ENCODE peak calls at places on chromosomes 5 and 9, in nine cellular contexts. E, I, A, W, G, U, S, B and R are unnamed samples.
A peak's percentile ranks its signal among the peaks of the same experiment; 100 is the strongest.

GRCh38 chr9:97943308-97943855 is 5.4 kb upstream of the HEMGN start:
- DNase-seq in E (no peak), I (no peak), A (no peak), W (no peak), G (no peak), U (no peak), S (no peak), B (no peak), R (no peak)

GRCh38 chr5:151094054-151094858 is 13.4 kb upstream of the TNIP1 start:
- DNase-seq in E (no peak), I (no peak), A (no peak), W (no peak), G (no peak), U (no peak), S (peak; percentile 34), B (no peak), R (no peak)

GRCh38 chr5:98513378-98513777 is 260.1 kb upstream of the RGMB start:
- DNase-seq in E (peak; percentile 27), I (no peak), A (no peak), W (no peak), G (no peak), U (no peak), S (no peak), B (no peak), R (no peak)

GRCh38 chr5:175854231-175855040 is 16.9 kb upstream of the CPLX2 start:
- DNase-seq in E (no peak), I (no peak), A (no peak), W (peak; percentile 68), G (no peak), U (no peak), S (no peak), B (no peak), R (no peak)

GRCh38 chr9:15735083-15735974 is 182.5 kb downstream of the CCDC171 start:
- DNase-seq in E (no peak), I (no peak), A (no peak), W (no peak), G (no peak), U (no peak), S (peak; percentile 94), B (no peak), R (no peak)

GRCh38 chr5:119397518-119398380 is 41.9 kb downstream of the TNFAIP8 start:
- DNase-seq in E (no peak), I (no peak), A (no peak), W (no peak), G (no peak), U (no peak), S (peak; percentile 88), B (no peak), R (no peak)

GRCh38 chr5:83048277-83048676 is 28.9 kb downstream of the TMEM167A start:
- DNase-seq in E (no peak), I (no peak), A (no peak), W (no peak), G (no peak), U (no peak), S (peak; percentile 44), B (no peak), R (no peak)

GRCh38 chr5:153617190-153617589 is 126.7 kb downstream of the GRIA1 start:
- DNase-seq in E (no peak), I (no peak), A (no peak), W (no peak), G (no peak), U (no peak), S (peak; percentile 63), B (no peak), R (no peak)

GRCh38 chr9:34633851-34634550 is 3.6 kb downstream of the SIGMAR1 start:
- DNase-seq in E (peak; percentile 84), I (no peak), A (peak; percentile 77), W (peak; percentile 84), G (peak; percentile 78), U (no peak), S (peak; percentile 64), B (no peak), R (peak; percentile 54)

GRCh38 chr9:116074658-116075057 is 78.9 kb upstream of the PAPPA start:
- DNase-seq in E (no peak), I (no peak), A (no peak), W (no peak), G (no peak), U (no peak), S (peak; percentile 74), B (no peak), R (no peak)

GRCh38 chr5:172235132-172235780 is 41.3 kb downstream of the EFCAB9 start:
- DNase-seq in E (no peak), I (no peak), A (no peak), W (no peak), G (no peak), U (no peak), S (peak; percentile 7), B (no peak), R (no peak)

GRCh38 chr5:130222638-130223037 is 318.4 kb downstream of the CHSY3 start:
- DNase-seq in E (no peak), I (no peak), A (no peak), W (no peak), G (no peak), U (no peak), S (no peak), B (no peak), R (no peak)

GRCh38 chr5:54883374-54884194 is 101.8 kb downstream of the ESM1 start:
- DNase-seq in E (peak; percentile 74), I (peak; percentile 91), A (no peak), W (peak; percentile 39), G (peak; percentile 69), U (peak; percentile 66), S (peak; percentile 54), B (peak; percentile 60), R (peak; percentile 51)

GRCh38 chr9:92726971-92727715 is 37.5 kb downstream of the BICD2 start:
- DNase-seq in E (peak; percentile 56), I (peak; percentile 78), A (peak; percentile 59), W (no peak), G (peak; percentile 72), U (no peak), S (peak; percentile 56), B (no peak), R (no peak)

GRCh38 chr9:86407022-86407421 is 52.8 kb upstream of the TUT7 start:
- DNase-seq in E (no peak), I (no peak), A (no peak), W (no peak), G (no peak), U (no peak), S (peak; percentile 75), B (no peak), R (no peak)

GRCh38 chr5:78907255-78907886 is 77.7 kb downstream of the ARSB start:
- DNase-seq in E (no peak), I (no peak), A (no peak), W (no peak), G (no peak), U (peak; percentile 62), S (peak; percentile 99), B (no peak), R (no peak)

GRCh38 chr5:59275170-59275536 is 618.4 kb downstream of the PDE4D start:
- DNase-seq in E (no peak), I (no peak), A (no peak), W (no peak), G (no peak), U (no peak), S (no peak), B (no peak), R (no peak)
- H3K4me3 ChIP-seq in E (peak overlapping the region; percentile 51), I (no peak overlapping the region), A (peak overlapping the region; percentile 50), W (no peak overlapping the region), G (peak overlapping the region; percentile 65), U (peak overlapping the region; percentile 63), S (no peak overlapping the region), B (peak overlapping the region; percentile 55), R (peak overlapping the region; percentile 42)

GRCh38 chr9:77648458-77649108 is 461 bp upstream of the GNA14 start:
- DNase-seq in E (peak; percentile 34), I (peak; percentile 88), A (peak; percentile 72), W (no peak), G (peak; percentile 85), U (peak; percentile 31), S (no peak), B (peak; percentile 73), R (no peak)
- TF ChIP-seq CTCF in E (no peak), I (no peak), A (no peak), W (no peak), G (no peak), U (no peak), S (no peak), B (no peak), R (no peak)

DNA sequence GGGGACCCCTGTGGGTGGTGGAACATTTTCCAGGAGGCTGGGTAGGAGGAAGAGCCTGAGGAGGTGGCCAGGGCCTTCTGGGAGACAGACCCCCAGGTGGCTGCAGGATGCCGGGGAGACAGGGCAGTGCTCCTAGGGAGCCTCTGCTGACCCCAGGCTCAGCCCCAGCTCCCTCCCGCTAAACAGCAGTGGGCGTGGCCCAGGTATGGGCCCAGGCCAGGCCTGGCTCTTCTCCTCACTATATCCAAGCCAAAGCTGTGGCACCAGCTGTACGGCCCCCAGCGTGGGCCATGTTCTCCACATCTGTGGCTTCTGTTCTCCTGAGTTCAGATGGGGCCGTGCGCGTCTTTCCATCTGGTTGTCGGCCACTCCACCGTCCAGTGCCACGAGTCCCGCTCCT is 58.5 kb downstream of the KCNT1 start:
- DNase-seq in E (no peak), I (no peak), A (no peak), W (no peak), G (no peak), U (no peak), S (no peak), B (no peak), R (no peak)
- H3K4me3 ChIP-seq in E (no peak overlapping the region), I (no peak overlapping the region), A (no peak overlapping the region), W (no peak overlapping the region), G (no peak overlapping the region), U (no peak overlapping the region), S (no peak overlapping the region), B (no peak overlapping the region), R (no peak overlapping the region)

GRCh38 chr5:177313561-177314259 is 2.0 kb upstream of the MXD3 start:
- DNase-seq in E (no peak), I (no peak), A (no peak), W (no peak), G (no peak), U (no peak), S (no peak), B (no peak), R (no peak)

GRCh38 chr5:177314376-177315342 is 3.0 kb upstream of the MXD3 start:
- DNase-seq in E (no peak), I (no peak), A (no peak), W (no peak), G (peak; percentile 39), U (no peak), S (no peak), B (no peak), R (no peak)

GRCh38 chr5:177311361-177311722 is 356 bp downstream of the MXD3 start:
- DNase-seq in E (no peak), I (peak; percentile 85), A (no peak), W (peak; percentile 71), G (no peak), U (no peak), S (no peak), B (no peak), R (no peak)

GRCh38 chr5:177311723-177312648 is at the start of gene MXD3:
- DNase-seq in E (peak; percentile 100), I (peak; percentile 99), A (peak; percentile 96), W (peak; percentile 97), G (peak; percentile 97), U (peak; percentile 98), S (peak; percentile 90), B (peak; percentile 98), R (peak; percentile 97)

DNA sequence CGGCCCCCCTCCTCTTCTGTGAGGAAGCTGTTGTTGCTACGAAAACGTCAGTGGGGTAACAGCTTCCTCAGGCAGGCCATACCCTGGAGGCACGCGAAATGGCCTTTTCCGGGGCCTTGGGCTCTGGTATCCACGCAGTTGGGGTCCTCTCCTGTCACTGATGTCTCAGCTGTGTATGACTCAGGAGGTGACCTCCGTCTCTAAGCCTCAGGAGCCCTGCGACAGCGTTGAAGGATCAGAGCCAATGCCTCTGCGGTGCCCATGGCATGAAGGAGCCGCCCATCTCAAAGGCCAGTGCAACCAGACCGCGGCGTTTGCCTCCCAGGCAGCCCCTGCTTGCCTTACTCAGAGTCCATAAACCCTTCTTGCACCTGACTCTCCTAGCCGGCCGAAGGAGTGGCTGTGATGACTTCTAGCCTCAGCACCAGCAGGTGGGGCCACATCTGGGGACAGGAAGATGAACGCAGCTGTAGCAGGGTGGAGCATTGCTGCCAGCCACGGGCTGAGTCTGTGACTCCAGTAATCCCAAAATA is 1.0 kb upstream of the MXD3 start:
- DNase-seq in E (peak; percentile 73), I (no peak), A (no peak), W (peak; percentile 49), G (no peak), U (no peak), S (no peak), B (no peak), R (no peak)
- TF ChIP-seq CTCF in E (no peak), I (no peak), A (no peak), W (no peak), G (no peak), U (no peak), S (no peak), B (no peak), R (no peak)